ENCODE peak calls at places on chromosomes 6 and 20, in four cellular contexts. One of them, this sample, is unnamed.
A peak's percentile ranks its signal among the peaks of the same experiment; 100 is the strongest.

GRCh38 chr20:24764825-24765224 is 184.2 kb upstream of the CST7 start:
- DNase-seq in body of pancreas: no peak
- DNase-seq in right lobe of liver: no peak
- DNase-seq in IMR-90: no peak
- DNase-seq in this sample: no peak

GRCh38 chr6:39207421-39208232 is 21.6 kb downstream of the KCNK5 start:
- DNase-seq in body of pancreas: peak; percentile 47
- DNase-seq in right lobe of liver: no peak
- DNase-seq in IMR-90: no peak
- DNase-seq in this sample: no peak

GRCh38 chr20:40743172-40743775 is 54.2 kb upstream of the MAFB start:
- DNase-seq in IMR-90: no peak
- DNase-seq in right lobe of liver: no peak
- DNase-seq in body of pancreas: no peak
- DNase-seq in this sample: no peak

GRCh38 chr6:99467509-99468106 is 42.5 kb upstream of the PNISR start:
- DNase-seq in body of pancreas: no peak
- DNase-seq in IMR-90: peak; percentile 32
- DNase-seq in right lobe of liver: no peak
- DNase-seq in this sample: no peak

GRCh38 chr20:53925651-53926401 is 144.6 kb downstream of the BCAS1 start:
- DNase-seq in right lobe of liver: no peak
- DNase-seq in body of pancreas: no peak
- DNase-seq in IMR-90: no peak
- DNase-seq in this sample: no peak

GRCh38 chr6:7532821-7533220 is 8.7 kb upstream of the DSP start:
- DNase-seq in body of pancreas: no peak
- DNase-seq in right lobe of liver: no peak
- DNase-seq in IMR-90: no peak
- DNase-seq in this sample: no peak

GRCh38 chr6:30013296-30013922 is 47.7 kb upstream of the POLR1H start:
- DNase-seq in right lobe of liver: no peak
- DNase-seq in body of pancreas: no peak
- DNase-seq in IMR-90: no peak
- DNase-seq in this sample: no peak

GRCh38 chr20:36624068-36624813 is 18.7 kb downstream of the RAB5IF start:
- DNase-seq in right lobe of liver: peak; percentile 33
- DNase-seq in IMR-90: no peak
- DNase-seq in body of pancreas: peak; percentile 28
- DNase-seq in this sample: no peak

GRCh38 chr6:45741437-45742166 is 274.1 kb downstream of the CLIC5 start:
- DNase-seq in body of pancreas: no peak
- DNase-seq in IMR-90: peak; percentile 44
- DNase-seq in right lobe of liver: no peak
- DNase-seq in this sample: no peak

GRCh38 chr6:16739329-16739801 is 21.9 kb downstream of the ATXN1 start:
- DNase-seq in body of pancreas: no peak
- DNase-seq in IMR-90: peak; percentile 76
- DNase-seq in right lobe of liver: no peak
- DNase-seq in this sample: peak; percentile 64

GRCh38 chr6:25193865-25194679 is 85.1 kb upstream of the CARMIL1 start:
- DNase-seq in right lobe of liver: no peak
- DNase-seq in IMR-90: no peak
- DNase-seq in body of pancreas: no peak
- DNase-seq in this sample: no peak

GRCh38 chr6:139919107-139920026 is 544.9 kb upstream of the CITED2 start:
- DNase-seq in body of pancreas: no peak
- DNase-seq in IMR-90: no peak
- DNase-seq in right lobe of liver: no peak
- DNase-seq in this sample: no peak

GRCh38 chr20:60490184-60490583 is 532.0 kb downstream of the CDH26 start:
- DNase-seq in right lobe of liver: no peak
- DNase-seq in IMR-90: no peak
- DNase-seq in body of pancreas: no peak
- DNase-seq in this sample: no peak

GRCh38 chr6:104705095-104705707 is 154.5 kb downstream of the HACE1 start:
- DNase-seq in IMR-90: peak; percentile 64
- DNase-seq in right lobe of liver: no peak
- DNase-seq in body of pancreas: no peak
- DNase-seq in this sample: no peak

GRCh38 chr6:45132059-45132458 is 196.1 kb upstream of the RUNX2 start:
- DNase-seq in IMR-90: no peak
- DNase-seq in right lobe of liver: no peak
- DNase-seq in body of pancreas: no peak
- DNase-seq in this sample: no peak

GRCh38 chr20:62073323-62073722 is 7.6 kb upstream of the TAF4 start:
- DNase-seq in right lobe of liver: no peak
- DNase-seq in IMR-90: no peak
- DNase-seq in body of pancreas: no peak
- DNase-seq in this sample: no peak

GRCh38 chr20:667351-668034 is 8.1 kb downstream of the SCRT2 start:
- DNase-seq in right lobe of liver: peak; percentile 61
- DNase-seq in IMR-90: peak; percentile 34
- DNase-seq in body of pancreas: peak; percentile 40
- DNase-seq in this sample: no peak

GRCh38 chr6:33656844-33657243 is 35.7 kb downstream of the ITPR3 start:
- DNase-seq in right lobe of liver: no peak
- DNase-seq in body of pancreas: no peak
- DNase-seq in IMR-90: no peak
- DNase-seq in this sample: no peak

GRCh38 chr6:165231581-165232276 is 77.7 kb downstream of the C6orf118 start:
- DNase-seq in IMR-90: no peak
- DNase-seq in body of pancreas: no peak
- DNase-seq in right lobe of liver: no peak
- DNase-seq in this sample: peak; percentile 22

GRCh38 chr20:51327251-51327841 is 215.2 kb downstream of the NFATC2 start:
- DNase-seq in right lobe of liver: no peak
- DNase-seq in IMR-90: peak; percentile 97
- DNase-seq in body of pancreas: no peak
- DNase-seq in this sample: no peak

GRCh38 chr6:78910611-78911134 is 43.3 kb downstream of the IRAK1BP1 start:
- DNase-seq in IMR-90: no peak
- DNase-seq in right lobe of liver: peak; percentile 25
- DNase-seq in body of pancreas: no peak
- DNase-seq in this sample: no peak

GRCh38 chr6:125316621-125317020 is 14.9 kb upstream of the HDDC2 start:
- DNase-seq in body of pancreas: no peak
- DNase-seq in IMR-90: no peak
- DNase-seq in right lobe of liver: no peak
- DNase-seq in this sample: no peak

GRCh38 chr20:23142162-23143050 is 56.3 kb upstream of the CD93 start:
- DNase-seq in IMR-90: no peak
- DNase-seq in right lobe of liver: peak; percentile 23
- DNase-seq in body of pancreas: no peak
- DNase-seq in this sample: peak; percentile 25

GRCh38 chr20:10848810-10849370 is 175.1 kb upstream of the JAG1 start:
- DNase-seq in IMR-90: peak; percentile 94
- DNase-seq in body of pancreas: no peak
- DNase-seq in right lobe of liver: no peak
- DNase-seq in this sample: no peak

GRCh38 chr20:40869416-40870147 is 159.0 kb upstream of the TOP1 start:
- DNase-seq in body of pancreas: no peak
- DNase-seq in right lobe of liver: no peak
- DNase-seq in IMR-90: no peak
- DNase-seq in this sample: no peak

GRCh38 chr6:2185056-2185455 is 60.3 kb downstream of the GMDS start:
- DNase-seq in IMR-90: peak; percentile 40
- DNase-seq in right lobe of liver: no peak
- DNase-seq in body of pancreas: no peak
- DNase-seq in this sample: no peak

GRCh38 chr6:12119085-12119588 is 107.0 kb downstream of the HIVEP1 start:
- DNase-seq in right lobe of liver: no peak
- DNase-seq in body of pancreas: no peak
- DNase-seq in IMR-90: no peak
- DNase-seq in this sample: no peak

GRCh38 chr6:20755631-20756030 is 221.4 kb downstream of the CDKAL1 start:
- DNase-seq in IMR-90: peak; percentile 28
- DNase-seq in body of pancreas: no peak
- DNase-seq in right lobe of liver: no peak
- DNase-seq in this sample: no peak

GRCh38 chr6:128365520-128366160 is 154.8 kb downstream of the PTPRK start:
- DNase-seq in right lobe of liver: no peak
- DNase-seq in body of pancreas: no peak
- DNase-seq in IMR-90: no peak
- DNase-seq in this sample: no peak

GRCh38 chr20:32534661-32535240 is 50.4 kb downstream of the NOL4L start:
- DNase-seq in right lobe of liver: no peak
- DNase-seq in body of pancreas: no peak
- DNase-seq in IMR-90: no peak
- DNase-seq in this sample: no peak
- H3K4me3 ChIP-seq in right lobe of liver: no peak overlapping the region
- H3K4me3 ChIP-seq in body of pancreas: no peak overlapping the region
- H3K4me3 ChIP-seq in IMR-90: no peak overlapping the region
- H3K4me3 ChIP-seq in this sample: no peak overlapping the region

DNA sequence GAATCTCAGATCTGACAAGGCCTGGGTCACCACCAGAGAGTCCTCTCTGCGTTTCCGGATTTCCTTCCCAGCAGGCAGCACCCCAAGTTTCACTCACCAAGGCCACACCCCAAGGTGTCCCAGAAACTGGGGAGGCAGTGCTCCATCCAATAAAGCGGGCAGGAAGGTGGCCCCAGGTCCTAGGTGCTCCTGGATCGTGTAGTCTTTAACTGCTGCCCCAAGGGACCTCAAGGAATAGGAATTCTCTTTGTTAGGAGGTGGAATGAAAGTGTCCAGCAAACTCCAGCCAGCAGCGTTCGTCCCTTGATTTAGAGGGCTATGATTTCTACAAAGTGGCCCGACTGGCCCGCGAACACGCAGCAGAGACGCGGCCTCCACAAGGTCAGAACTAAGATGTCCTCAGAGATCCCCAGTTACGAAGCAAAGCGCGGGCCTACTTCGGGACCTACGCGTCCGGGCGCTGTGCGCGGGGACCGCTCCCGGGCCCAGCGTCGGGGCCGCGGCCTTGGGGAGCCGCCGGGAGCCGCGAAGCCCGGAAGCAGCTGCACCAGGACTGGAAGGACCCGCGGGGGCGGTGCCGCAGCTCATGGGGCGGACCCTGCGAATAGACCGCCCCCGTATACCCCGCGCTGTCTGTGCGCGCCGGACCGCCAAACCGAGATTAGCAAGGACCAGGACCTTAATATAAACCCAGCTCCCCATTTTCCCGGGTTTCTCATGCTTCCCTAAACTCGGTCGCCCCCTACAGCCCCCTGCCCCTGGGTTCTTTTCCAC is at the start of gene C6orf47:
- DNase-seq in IMR-90: peak; percentile 75
- DNase-seq in right lobe of liver: peak; percentile 90
- DNase-seq in body of pancreas: peak; percentile 88
- DNase-seq in this sample: peak; percentile 80
- TF ChIP-seq POLR2A in IMR-90: peak; percentile 76
- TF ChIP-seq POLR2A in right lobe of liver: peak; percentile 79
- TF ChIP-seq POLR2A in body of pancreas: peak; percentile 89
- TF ChIP-seq POLR2A in this sample: peak; percentile 89

GRCh38 chr20:5131502-5131901 is 4.7 kb downstream of the CDS2 start:
- DNase-seq in right lobe of liver: no peak
- DNase-seq in IMR-90: no peak
- DNase-seq in body of pancreas: no peak
- DNase-seq in this sample: no peak
- H3K4me3 ChIP-seq in right lobe of liver: no peak overlapping the region
- H3K4me3 ChIP-seq in IMR-90: no peak overlapping the region
- H3K4me3 ChIP-seq in body of pancreas: no peak overlapping the region
- H3K4me3 ChIP-seq in this sample: no peak overlapping the region

GRCh38 chr20:2470432-2471193 is at the start of gene SNRPB:
- DNase-seq in body of pancreas: peak; percentile 98
- DNase-seq in IMR-90: peak; percentile 99
- DNase-seq in right lobe of liver: peak; percentile 97
- DNase-seq in this sample: peak; percentile 96
- TF ChIP-seq POLR2A in body of pancreas: peak; percentile 96
- TF ChIP-seq POLR2A in IMR-90: peak; percentile 87
- TF ChIP-seq POLR2A in right lobe of liver: peak; percentile 95
- TF ChIP-seq POLR2A in this sample: peak; percentile 86

DNA sequence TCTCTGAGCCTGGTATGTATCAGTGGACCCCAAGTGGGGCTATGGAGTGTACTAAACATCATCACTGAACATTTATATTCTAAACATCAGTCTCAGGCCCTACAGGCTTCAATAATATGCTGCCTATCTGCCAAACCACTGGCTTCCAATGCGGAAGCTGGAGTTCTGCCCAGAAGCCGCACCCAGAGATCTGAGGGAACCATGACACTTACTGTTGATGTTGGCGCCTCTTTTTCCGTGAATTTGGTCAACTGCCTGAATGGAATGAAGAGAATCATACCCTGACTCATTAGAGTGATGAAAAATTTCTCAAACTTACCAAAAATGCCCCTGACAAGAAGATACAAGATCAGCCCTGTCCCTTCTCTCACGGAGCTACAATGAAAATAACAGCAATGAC is 66.2 kb downstream of the SLC22A23 start:
- DNase-seq in body of pancreas: no peak
- DNase-seq in right lobe of liver: peak; percentile 55
- DNase-seq in IMR-90: peak; percentile 69
- DNase-seq in this sample: peak; percentile 65
- H3K4me3 ChIP-seq in body of pancreas: no peak overlapping the region
- H3K4me3 ChIP-seq in right lobe of liver: no peak overlapping the region
- H3K4me3 ChIP-seq in IMR-90: no peak overlapping the region
- H3K4me3 ChIP-seq in this sample: no peak overlapping the region

DNA sequence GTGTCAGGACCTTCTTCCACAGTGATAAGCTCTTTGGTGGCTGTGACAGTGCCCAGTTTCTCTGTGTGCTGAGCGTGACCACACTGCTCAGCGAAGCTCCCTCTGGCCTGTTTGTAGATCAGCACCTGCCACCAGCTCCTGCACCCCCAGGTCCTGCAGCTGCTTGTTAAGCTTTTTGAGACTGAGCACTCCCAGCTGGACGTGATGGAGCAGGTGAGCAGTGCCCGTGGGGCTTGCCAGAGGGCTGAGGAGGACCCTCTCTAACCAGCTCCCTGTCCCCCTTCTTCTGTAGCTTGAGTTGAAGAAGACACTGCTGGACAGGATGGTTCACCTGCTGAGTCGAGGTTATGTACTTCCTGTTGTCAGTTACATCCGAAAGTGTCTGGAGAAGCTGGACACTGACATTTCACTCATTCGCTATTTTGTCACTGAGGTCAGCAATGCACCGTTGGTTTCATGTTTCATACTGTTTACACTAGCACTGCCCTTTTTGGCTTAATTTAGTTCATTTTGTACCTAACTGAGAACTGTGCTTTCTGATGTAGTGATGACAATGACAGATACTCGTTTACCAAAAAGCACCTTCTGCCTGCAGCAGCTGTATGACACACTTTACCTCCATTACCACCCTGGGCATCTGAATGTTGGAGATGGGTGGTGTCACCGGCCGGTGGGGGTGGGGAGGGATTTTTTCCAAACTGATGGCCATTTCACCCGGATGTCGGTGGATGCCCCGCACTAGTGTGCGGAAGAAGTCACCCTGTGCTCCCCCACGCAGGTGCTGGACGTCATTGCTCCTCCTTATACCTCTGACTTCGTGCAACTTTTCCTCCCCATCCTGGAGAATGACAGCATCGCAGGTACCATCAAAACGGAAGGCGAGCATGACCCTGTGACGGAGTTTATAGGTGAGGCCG is 12.5 kb downstream of the NELFCD start:
- DNase-seq in IMR-90: no peak
- DNase-seq in body of pancreas: no peak
- DNase-seq in right lobe of liver: no peak
- DNase-seq in this sample: no peak
- TF ChIP-seq POLR2A in IMR-90: no peak
- TF ChIP-seq POLR2A in body of pancreas: no peak
- TF ChIP-seq POLR2A in right lobe of liver: no peak
- TF ChIP-seq POLR2A in this sample: no peak